ENCODE peak calls at places on chromosomes 11 and 22, in nine cellular contexts. V is K562, M is PC-3, A is mammary epithelial cell, C is fibroblast of lung, J is HCT116, T is neural progenitor cell, P is MM.1S, Y is HepG2. I is an unnamed sample. For H3K9me3, the result is how much of the 10 kb centered on the place peaks cover.

GRCh38 chr22:24455751-24456426 is 28.5 kb downstream of the ADORA2A start:
- DNase-seq in V (no peak), M (no peak), A (no peak), C (no peak), J (no peak), T (no peak), P (no peak), Y (peak), I (no peak)

GRCh38 chr11:128905345-128906184 is 14.4 kb downstream of the KCNJ5 start:
- DNase-seq in V (peak), M (peak), A (peak), C (peak), J (peak), T (peak), P (peak), Y (no peak), I (peak)

GRCh38 chr11:405323-405975 is 9.3 kb downstream of the SIGIRR start:
- DNase-seq in V (no peak), M (no peak), A (no peak), C (no peak), J (no peak), T (no peak), P (no peak), Y (no peak), I (peak)

GRCh38 chr11:55847453-55847852 is 8.9 kb downstream of the OR5D16 start:
- DNase-seq in V (no peak), M (no peak), A (no peak), C (no peak), J (no peak), T (no peak), P (no peak), Y (no peak), I (no peak)

GRCh38 chr11:79182794-79183193 is 258.0 kb downstream of the TENM4 start:
- DNase-seq in V (no peak), M (no peak), A (peak), C (peak), J (no peak), T (no peak), P (no peak), Y (no peak), I (peak)

GRCh38 chr11:100800202-100800601 is 113.1 kb downstream of the ARHGAP42 start:
- DNase-seq in V (no peak), M (no peak), A (no peak), C (no peak), J (no peak), T (no peak), P (no peak), Y (no peak), I (no peak)

GRCh38 chr22:42300286-42301071 is 30.0 kb upstream of the TCF20 start:
- DNase-seq in V (peak), M (peak), A (peak), C (no peak), J (no peak), T (no peak), P (no peak), Y (no peak), I (no peak)

GRCh38 chr11:924406-925157 is 1.1 kb upstream of the AP2A2 start:
- DNase-seq in V (no peak), M (no peak), A (no peak), C (no peak), J (no peak), T (no peak), P (no peak), Y (no peak), I (no peak)

GRCh38 chr11:123640677-123641494 is 13.5 kb downstream of the SCN3B start:
- DNase-seq in V (peak), M (peak), A (peak), C (peak), J (no peak), T (peak), P (peak), Y (peak), I (peak)

GRCh38 chr11:71075116-71075720 is 177.2 kb downstream of the SHANK2 start:
- DNase-seq in V (no peak), M (no peak), A (no peak), C (no peak), J (no peak), T (no peak), P (no peak), Y (no peak), I (no peak)

GRCh38 chr11:71068963-71069362 is 183.4 kb downstream of the SHANK2 start:
- DNase-seq in V (no peak), M (no peak), A (no peak), C (no peak), J (no peak), T (no peak), P (no peak), Y (no peak), I (no peak)

GRCh38 chr11:71070490-71071455 is 181.6 kb downstream of the SHANK2 start:
- DNase-seq in V (no peak), M (no peak), A (no peak), C (no peak), J (no peak), T (no peak), P (no peak), Y (no peak), I (no peak)

GRCh38 chr11:71076021-71076420 is 176.4 kb downstream of the SHANK2 start:
- DNase-seq in V (no peak), M (peak), A (no peak), C (no peak), J (no peak), T (no peak), P (no peak), Y (no peak), I (no peak)

DNA sequence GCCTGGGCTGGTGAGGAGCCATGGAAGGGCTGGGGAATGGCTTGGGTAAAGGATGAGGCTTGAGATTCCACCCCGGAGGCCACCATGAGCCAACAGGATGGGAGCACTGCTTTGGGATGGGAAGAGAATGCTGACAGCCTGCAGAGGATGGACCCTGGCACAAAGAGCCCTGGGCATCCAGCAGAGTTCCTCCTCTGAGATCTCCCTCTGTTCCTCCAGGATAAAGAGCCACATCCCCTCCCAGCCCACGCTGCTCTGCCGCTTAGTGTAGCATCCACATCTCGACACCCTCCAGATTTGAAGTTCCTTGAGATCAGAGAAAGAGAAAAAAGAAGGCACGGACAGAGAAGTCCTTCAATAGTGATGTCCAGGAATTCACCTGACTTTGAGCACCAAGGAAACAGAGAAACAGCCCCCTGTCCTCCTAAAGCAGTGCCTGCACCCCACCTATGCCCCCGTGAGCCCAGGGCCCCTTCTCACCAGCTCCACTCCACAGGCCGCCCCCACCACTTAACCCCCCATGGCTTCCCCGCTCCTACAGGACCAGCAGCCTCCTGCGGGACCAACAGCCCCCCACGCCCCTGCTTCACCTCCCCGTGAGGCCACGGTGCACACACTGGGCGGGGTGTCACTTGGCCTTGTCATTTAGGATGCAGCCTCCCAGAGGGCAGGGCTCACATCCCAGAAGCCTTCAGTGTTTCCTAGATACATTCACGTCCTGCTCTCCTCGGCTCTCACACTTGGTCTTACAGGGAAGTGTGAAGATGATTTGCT is 180.5 kb downstream of the SHANK2 start:
- DNase-seq in V (no peak), M (no peak), A (no peak), C (no peak), J (no peak), T (no peak), P (no peak), Y (no peak), I (no peak)
- H3K9me3 ChIP-seq in V (under half), M (under half), A (under half), C (under half), J (under half), T (under half), P (under half), Y (under half), I (under half)

DNA sequence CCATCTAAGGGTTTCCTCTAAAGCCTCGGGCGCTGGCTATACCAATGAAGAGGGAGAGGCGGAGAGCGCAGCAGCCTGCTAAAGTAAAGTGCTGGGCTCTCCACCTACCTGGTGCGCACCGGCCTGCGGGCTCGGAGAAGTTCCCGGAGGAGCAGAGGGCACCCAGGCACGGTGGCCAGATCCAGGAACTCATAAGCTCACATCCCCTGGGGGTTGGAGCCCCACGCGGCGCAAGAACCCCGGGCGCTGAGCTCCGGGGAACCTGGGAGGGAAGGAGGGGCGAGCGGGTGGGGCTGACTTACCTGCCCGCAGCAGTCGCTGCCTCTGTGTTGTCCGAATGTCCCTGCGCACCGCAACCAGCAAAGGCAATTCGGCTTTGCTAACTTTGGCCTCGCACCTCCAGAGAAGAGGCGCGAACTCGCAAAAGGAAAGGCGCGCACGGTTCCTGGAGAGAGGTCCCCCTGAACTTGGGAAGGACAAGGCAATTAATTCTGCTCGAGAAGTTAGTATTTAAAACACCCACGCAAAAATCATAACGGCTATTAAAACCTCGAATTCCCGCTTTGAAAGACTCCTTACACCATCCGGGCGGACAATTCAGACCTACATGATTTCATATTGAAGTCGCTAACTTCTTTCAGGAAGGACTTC is 127.6 kb upstream of the C11orf58 start:
- DNase-seq in V (no peak), M (no peak), A (no peak), C (no peak), J (no peak), T (peak), P (no peak), Y (no peak), I (no peak)
- TF ChIP-seq EZH2 in V (no peak), M (no peak), A (peak), C (no peak), J (no peak), T (peak), P (no peak), Y (no peak), I (no peak)

DNA sequence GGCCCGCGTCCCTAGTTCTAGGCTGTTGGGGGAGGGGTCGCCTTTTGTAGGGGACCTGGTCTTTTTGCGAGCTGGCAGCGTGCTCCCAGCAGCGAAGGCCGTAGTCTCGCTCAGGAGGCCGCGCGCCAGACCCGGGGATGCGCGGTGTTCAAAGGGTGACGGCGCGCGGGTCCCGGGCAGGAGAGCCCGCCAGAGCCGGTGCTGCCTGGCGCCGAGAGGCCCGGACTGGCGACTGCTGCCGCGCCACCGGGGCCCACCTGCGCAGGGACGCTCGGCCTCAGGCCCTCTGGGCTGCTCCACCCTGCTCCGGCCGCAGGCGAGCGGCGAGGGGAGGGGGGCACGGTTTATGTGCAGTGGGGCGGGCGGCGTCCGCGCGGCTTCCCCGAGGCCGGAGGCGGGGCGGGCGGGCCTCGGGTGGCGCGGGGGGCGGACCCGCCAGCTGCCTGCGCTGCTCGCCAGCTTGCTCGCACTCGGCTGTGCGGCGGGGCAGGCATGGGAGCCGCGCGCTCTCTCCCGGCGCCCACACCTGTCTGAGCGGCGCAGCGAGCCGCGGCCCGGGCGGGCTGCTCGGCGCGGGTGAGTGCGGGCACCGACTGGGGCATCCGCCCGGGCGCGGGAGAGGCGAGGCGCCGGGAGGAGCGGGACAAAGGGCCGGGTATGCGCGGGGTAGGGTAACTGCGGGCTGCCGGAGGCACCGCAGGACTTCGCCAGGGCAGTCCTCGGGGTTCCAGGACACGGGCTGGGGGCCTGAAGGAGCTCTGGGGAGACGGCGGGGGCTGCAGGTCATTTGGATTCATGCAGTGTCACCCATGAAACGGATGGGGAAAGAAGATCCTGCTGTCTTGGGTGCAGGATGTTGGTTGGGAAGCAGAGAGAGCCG is at the start of gene PRSS23:
- DNase-seq in V (peak), M (peak), A (peak), C (peak), J (no peak), T (peak), P (peak), Y (no peak), I (peak)
- H2AFZ ChIP-seq in V (no peak), M (peak), A (peak), C (peak), J (peak), T (peak), P (peak), Y (no peak), I (peak)

DNA sequence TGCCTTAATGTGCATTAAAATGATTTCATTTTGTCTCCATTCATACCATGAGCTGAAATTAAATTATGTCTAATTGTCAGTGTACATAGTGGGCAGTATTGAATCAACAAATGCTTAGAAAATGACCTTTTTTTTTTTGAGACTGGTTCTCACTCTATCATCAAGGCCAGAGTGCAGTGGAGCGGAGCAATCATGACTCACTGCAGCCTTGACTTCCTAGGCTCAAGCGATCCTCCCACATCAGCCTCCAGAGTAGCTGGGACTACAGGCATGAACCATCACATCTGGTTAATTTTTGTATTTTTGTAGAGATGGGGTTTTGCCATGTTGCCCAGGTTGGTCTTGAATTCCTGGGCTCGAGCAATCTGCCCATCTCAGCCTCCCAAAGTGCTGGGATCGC is 117.0 kb upstream of the BLID start:
- DNase-seq in V (no peak), M (peak), A (no peak), C (no peak), J (no peak), T (no peak), P (no peak), Y (no peak), I (no peak)
- H3K9me3 ChIP-seq in V (under half), M (under half), A (under half), C (under half), J (under half), T (under half), P (under half), Y (under half), I (under half)

DNA sequence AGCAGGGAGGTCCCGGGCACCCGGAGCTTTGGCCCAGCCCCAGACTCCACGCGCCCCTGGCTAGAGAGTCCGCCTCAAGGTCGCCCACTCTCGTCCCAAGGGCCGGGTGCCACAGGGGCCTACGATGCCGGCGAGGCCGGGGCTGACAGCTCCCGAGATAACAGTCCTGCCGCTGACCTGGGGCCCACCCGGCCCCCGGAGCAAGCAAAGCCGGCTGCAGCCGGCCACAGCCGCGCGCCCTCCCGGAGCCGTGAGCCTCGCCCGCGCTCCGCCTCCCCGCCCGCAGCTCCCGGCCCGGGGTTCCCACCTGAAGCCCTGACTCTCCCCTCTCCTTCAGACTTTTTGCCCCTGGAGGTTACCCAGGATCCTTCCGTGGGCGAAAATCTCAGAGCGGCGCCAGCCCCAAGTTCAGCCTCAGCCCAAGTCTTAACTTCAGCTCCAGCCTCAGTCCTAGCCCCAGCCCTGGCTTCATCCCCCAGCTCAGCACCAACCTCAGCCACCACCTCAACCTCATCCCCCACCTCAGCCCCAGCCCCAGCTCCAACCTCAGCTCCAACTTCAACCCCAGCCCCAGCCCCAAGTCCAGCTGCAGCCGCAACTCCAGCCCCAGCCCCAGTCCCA is 1.6 kb downstream of the KLHDC7B start:
- DNase-seq in V (peak), M (no peak), A (no peak), C (no peak), J (no peak), T (no peak), P (no peak), Y (no peak), I (no peak)
- TF ChIP-seq EZH2 in V (no peak), M (no peak), A (no peak), C (peak), J (no peak), T (no peak), P (no peak), Y (no peak), I (no peak)

DNA sequence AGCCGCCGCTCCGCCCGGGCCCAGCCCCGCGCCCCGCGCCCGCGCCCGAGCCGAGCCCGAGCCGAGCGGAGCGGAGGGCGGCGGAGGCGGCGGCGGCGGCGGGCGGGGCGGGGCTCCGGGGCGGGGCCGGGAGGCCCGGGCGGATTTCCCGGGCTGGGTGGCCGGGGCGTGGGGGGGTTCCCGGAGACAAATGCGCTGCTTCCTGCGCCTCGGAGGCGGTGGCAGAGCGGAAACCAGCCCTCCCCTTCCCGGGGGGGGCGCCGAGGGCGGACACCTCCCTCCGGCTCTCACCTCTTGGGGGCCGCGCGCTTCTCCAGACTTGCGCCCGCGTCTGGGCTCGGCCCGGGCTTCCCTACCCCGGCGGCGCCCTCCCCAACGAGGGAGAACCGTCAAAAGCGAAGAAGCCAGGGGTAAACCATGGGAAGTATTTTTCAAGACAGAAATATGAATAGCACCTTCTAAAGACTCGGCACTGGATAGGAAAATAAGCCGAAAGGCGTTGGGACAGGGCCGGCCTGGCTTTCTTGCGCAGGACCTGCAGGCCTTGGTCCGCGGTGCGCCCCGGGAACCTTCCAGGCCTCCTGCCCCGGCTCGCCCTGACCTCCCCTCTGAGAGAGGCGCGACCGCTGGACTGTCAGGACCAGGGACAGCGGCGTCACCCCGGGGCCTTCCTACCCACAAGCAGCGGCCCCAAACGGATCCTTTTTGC is at the start of gene MAPK11:
- DNase-seq in V (peak), M (peak), A (peak), C (peak), J (no peak), T (peak), P (peak), Y (peak), I (peak)
- H2AFZ ChIP-seq in V (no peak), M (peak), A (peak), C (no peak), J (no peak), T (no peak), P (peak), Y (no peak), I (peak)

GRCh38 chr11:35050596-35050995 is 88.4 kb upstream of the CD44 start:
- DNase-seq in V (no peak), M (no peak), A (no peak), C (no peak), J (no peak), T (no peak), P (no peak), Y (no peak), I (no peak)

GRCh38 chr11:35061516-35062440 is 77.2 kb upstream of the CD44 start:
- DNase-seq in V (no peak), M (peak), A (no peak), C (no peak), J (no peak), T (no peak), P (no peak), Y (no peak), I (peak)

GRCh38 chr11:35059040-35059439 is 79.9 kb upstream of the CD44 start:
- DNase-seq in V (no peak), M (no peak), A (no peak), C (no peak), J (no peak), T (no peak), P (no peak), Y (no peak), I (no peak)

GRCh38 chr11:35058318-35058717 is 80.7 kb upstream of the CD44 start:
- DNase-seq in V (no peak), M (no peak), A (no peak), C (peak), J (no peak), T (no peak), P (no peak), Y (no peak), I (no peak)

GRCh38 chr11:35056391-35057093 is 82.4 kb upstream of the CD44 start:
- DNase-seq in V (no peak), M (peak), A (peak), C (peak), J (no peak), T (no peak), P (no peak), Y (no peak), I (no peak)
- H3K9me3 ChIP-seq in V (under half), M (under half), A (under half), C (under half), J (under half), T (under half), P (under half), Y (under half), I (under half)